ENCODE peak calls at places on chromosomes 13 and 19, in eight cellular contexts. W, N, M, K, Q, R, Y and B are unnamed samples.

GRCh38 chr13:113145496-113145895 is 13.0 kb upstream of the PROZ start:
- DNase-seq in W (no peak), N (no peak), M (no peak), K (no peak), Q (no peak), R (no peak), Y (no peak), B (no peak)

GRCh38 chr13:107817652-107818287 is 397.6 kb downstream of the LIG4 start:
- DNase-seq in W (no peak), N (no peak), M (no peak), K (no peak), Q (no peak), R (no peak), Y (no peak), B (no peak)

GRCh38 chr19:850221-850978 is 1.7 kb upstream of the ELANE start:
- DNase-seq in W (peak; percentile 92), N (peak; percentile 99), M (no peak), K (peak; percentile 93), Q (no peak), R (peak; percentile 56), Y (peak; percentile 87), B (peak; percentile 92)

GRCh38 chr19:30671622-30672051 is 299.5 kb downstream of the ZNF536 start:
- DNase-seq in W (peak; percentile 42), N (peak; percentile 27), M (no peak), K (no peak), Q (no peak), R (no peak), Y (no peak), B (no peak)

GRCh38 chr19:48698046-48698445 is 2.3 kb downstream of the FUT2 start:
- DNase-seq in W (no peak), N (peak; percentile 63), M (no peak), K (no peak), Q (no peak), R (no peak), Y (peak; percentile 52), B (no peak)

GRCh38 chr19:3351702-3352447 is 14.5 kb upstream of the NFIC start:
- DNase-seq in W (no peak), N (no peak), M (no peak), K (no peak), Q (no peak), R (no peak), Y (no peak), B (no peak)

GRCh38 chr19:57566396-57567256 is 7.0 kb upstream of the ZNF550 start:
- DNase-seq in W (no peak), N (peak; percentile 54), M (no peak), K (no peak), Q (peak; percentile 34), R (no peak), Y (no peak), B (no peak)

GRCh38 chr13:76917096-76917495 is 30.9 kb upstream of the KCTD12 start:
- DNase-seq in W (no peak), N (peak; percentile 18), M (no peak), K (no peak), Q (no peak), R (no peak), Y (no peak), B (no peak)

GRCh38 chr19:10217085-10217484 is 14.0 kb downstream of the S1PR2 start:
- DNase-seq in W (no peak), N (no peak), M (no peak), K (no peak), Q (no peak), R (no peak), Y (no peak), B (no peak)
- TF ChIP-seq CTCF in W (no peak), N (no peak), M (no peak), K (no peak), Q (no peak), R (no peak), Y (no peak), B (no peak)

DNA sequence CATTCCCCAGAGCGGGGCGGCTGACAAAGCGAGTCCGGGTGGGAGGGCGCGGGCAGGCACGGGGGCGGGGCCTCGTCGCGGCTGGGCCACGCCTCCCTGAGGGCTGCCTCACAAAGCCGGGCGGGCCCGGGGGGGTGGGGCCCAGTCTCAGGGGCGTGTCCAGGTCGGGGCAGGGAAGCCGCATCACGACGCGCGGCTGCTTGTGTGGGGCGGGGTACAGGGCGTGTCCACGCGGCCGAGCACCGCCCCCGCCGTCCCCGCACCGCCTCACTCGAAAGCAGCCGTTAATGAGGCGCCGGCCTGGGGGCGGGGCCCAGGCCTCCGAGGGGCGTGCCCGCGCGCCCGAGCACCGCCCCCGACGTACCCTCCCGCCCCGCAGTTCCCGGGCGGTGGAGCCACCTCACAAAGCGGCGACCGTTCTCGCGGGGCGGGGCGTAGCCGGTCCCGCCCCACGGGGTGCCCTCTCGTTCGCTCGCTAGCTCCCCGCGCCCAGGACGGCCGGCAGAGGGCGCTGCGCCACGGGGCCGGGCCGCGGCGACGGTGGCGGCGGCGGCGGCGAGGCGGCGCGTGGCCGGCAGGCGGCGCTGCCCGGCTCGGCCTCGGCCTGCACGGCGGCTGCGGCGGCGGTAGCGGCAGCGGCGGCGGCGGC is at the start of gene CARM1:
- DNase-seq in W (peak; percentile 100), N (peak; percentile 99), M (peak; percentile 94), K (peak; percentile 100), Q (peak; percentile 89), R (peak; percentile 97), Y (peak; percentile 99), B (peak; percentile 100)
- H3K27ac ChIP-seq in W (peak within 1 kb of the TSS; percentile 78), N (peak within 1 kb of the TSS; percentile 60), M (peak within 1 kb of the TSS; percentile 92), K (peak within 1 kb of the TSS; percentile 55), Q (peak within 1 kb of the TSS; percentile 89), R (peak within 1 kb of the TSS; percentile 61), Y (peak within 1 kb of the TSS; percentile 66), B (peak within 1 kb of the TSS; percentile 96)

GRCh38 chr19:17365361-17365760 is 11.8 kb downstream of the PLVAP start:
- DNase-seq in W (no peak), N (no peak), M (no peak), K (no peak), Q (no peak), R (no peak), Y (no peak), B (no peak)

GRCh38 chr19:17358395-17358794 is 18.7 kb downstream of the PLVAP start:
- DNase-seq in W (no peak), N (peak; percentile 30), M (no peak), K (peak; percentile 82), Q (peak; percentile 37), R (no peak), Y (no peak), B (peak; percentile 43)

GRCh38 chr19:17357078-17357666 is 19.8 kb downstream of the GTPBP3 start:
- DNase-seq in W (no peak), N (no peak), M (no peak), K (no peak), Q (no peak), R (no peak), Y (no peak), B (no peak)

GRCh38 chr19:17357724-17358123 is 19.4 kb downstream of the PLVAP start:
- DNase-seq in W (no peak), N (no peak), M (no peak), K (no peak), Q (no peak), R (no peak), Y (no peak), B (no peak)

GRCh38 chr19:17359905-17360800 is 17.0 kb downstream of the PLVAP start:
- DNase-seq in W (no peak), N (no peak), M (no peak), K (no peak), Q (no peak), R (no peak), Y (no peak), B (no peak)
- H3K4me3 ChIP-seq in W (no peak overlapping the region), N (no peak overlapping the region), M (no peak overlapping the region), K (no peak overlapping the region), Q (no peak overlapping the region), R (no peak overlapping the region), Y (no peak overlapping the region), B (no peak overlapping the region)

GRCh38 chr19:13506550-13506878 is 235 bp upstream of the CACNA1A start:
- DNase-seq in W (no peak), N (no peak), M (no peak), K (no peak), Q (no peak), R (peak; percentile 26), Y (no peak), B (no peak)
- TF ChIP-seq CTCF in W (no peak), N (no peak), M (no peak), K (no peak), Q (no peak), R (no peak), Y (no peak), B (no peak)

DNA sequence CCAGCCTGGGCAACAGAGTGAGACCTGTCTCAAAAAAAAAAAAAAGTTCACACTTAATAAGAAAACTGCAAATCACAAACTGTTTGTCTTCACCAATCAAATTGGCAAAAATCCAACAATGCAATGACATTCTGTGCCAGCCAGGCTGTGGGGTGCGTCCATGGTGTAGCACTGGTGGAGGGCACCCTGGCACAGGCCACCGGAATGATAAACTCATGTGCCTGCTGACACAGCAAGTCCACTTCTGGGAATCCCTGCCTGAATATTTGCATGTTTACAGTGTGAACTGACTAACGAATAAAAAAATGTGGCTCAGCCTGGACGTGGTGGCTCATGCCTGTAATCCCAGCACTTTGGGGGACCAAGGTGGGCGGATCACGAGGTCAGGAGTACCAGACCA is 1.6 kb upstream of the LRRC25 start:
- DNase-seq in W (no peak), N (peak; percentile 68), M (no peak), K (no peak), Q (no peak), R (no peak), Y (no peak), B (no peak)
- H3K27ac ChIP-seq in W (no peak overlapping the region), N (peak overlapping the region; percentile 13), M (no peak overlapping the region), K (no peak overlapping the region), Q (no peak overlapping the region), R (peak overlapping the region; percentile 31), Y (no peak overlapping the region), B (no peak overlapping the region)

GRCh38 chr13:32253911-32254399 is 61.2 kb downstream of the ZAR1L start:
- DNase-seq in W (no peak), N (no peak), M (no peak), K (no peak), Q (no peak), R (no peak), Y (no peak), B (no peak)
- H3K4me3 ChIP-seq in W (peak overlapping the region; percentile 52), N (no peak overlapping the region), M (peak overlapping the region; percentile 8), K (peak overlapping the region; percentile 24), Q (no peak overlapping the region), R (no peak overlapping the region), Y (peak overlapping the region; percentile 33), B (peak overlapping the region; percentile 58)

DNA sequence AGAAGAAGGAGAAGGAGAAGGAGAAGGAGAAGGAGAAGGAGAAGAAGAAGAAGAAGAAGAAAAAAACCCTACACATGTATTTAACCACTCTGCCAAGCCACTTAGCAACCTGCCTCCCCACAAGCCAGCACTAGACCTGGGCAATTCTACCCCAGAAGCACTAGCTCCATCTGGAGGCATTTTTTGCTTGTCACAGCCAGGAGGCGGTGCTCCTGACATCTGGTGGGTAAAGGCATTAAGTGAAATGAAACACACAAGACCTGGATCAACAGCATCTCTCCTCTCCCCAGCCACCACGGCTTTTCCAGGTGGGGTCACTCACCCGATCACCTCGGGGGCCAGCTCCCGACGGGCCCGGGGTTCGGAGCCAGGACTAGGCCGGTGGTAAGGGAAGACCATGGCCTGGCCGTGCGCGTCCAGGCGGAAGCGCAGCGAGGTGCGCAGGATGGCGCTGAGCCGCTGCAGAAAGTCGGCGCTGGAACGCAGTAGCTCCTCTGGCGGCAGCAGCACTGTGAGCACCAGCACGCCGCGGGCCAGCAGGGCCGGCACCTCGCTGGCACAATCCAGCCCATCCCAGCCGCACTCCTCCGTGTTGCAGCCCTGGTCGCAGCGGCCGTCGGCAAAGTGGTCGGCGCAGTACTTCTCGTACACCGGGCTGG is 26.9 kb downstream of the NOTCH3 start:
- DNase-seq in W (no peak), N (peak; percentile 25), M (no peak), K (no peak), Q (no peak), R (no peak), Y (no peak), B (no peak)
- TF ChIP-seq CTCF in W (no peak), N (peak; percentile 14), M (no peak), K (no peak), Q (peak; percentile 37), R (peak; percentile 33), Y (no peak), B (no peak)